ENCODE peak calls at places on chromosomes 13 and 19, in five cellular contexts. D, W, S, F and J are unnamed samples.

GRCh38 chr19:29263305-29264080 is 50.5 kb upstream of the UQCRFS1 start:
- ATAC-seq in D (peak; percentile 83), W (peak; percentile 69), S (no peak), F (peak; percentile 84), J (no peak)

GRCh38 chr19:45578861-45579260 is 5.7 kb downstream of the OPA3 start:
- ATAC-seq in D (no peak), W (no peak), S (no peak), F (no peak), J (no peak)

GRCh38 chr13:48862572-48862971 is 113.1 kb upstream of the FNDC3A start:
- ATAC-seq in D (no peak), W (no peak), S (no peak), F (no peak), J (no peak)

GRCh38 chr13:30412351-30412750 is 9.9 kb upstream of the UBE2L5 start:
- ATAC-seq in D (no peak), W (no peak), S (no peak), F (no peak), J (no peak)

GRCh38 chr19:35509018-35509652 is 4.3 kb downstream of the DMKN start:
- ATAC-seq in D (peak; percentile 29), W (peak; percentile 56), S (peak; percentile 75), F (peak; percentile 15), J (no peak)

GRCh38 chr19:35202722-35203674 is 25.5 kb downstream of the FAM187B start:
- ATAC-seq in D (peak; percentile 9), W (no peak), S (peak; percentile 34), F (no peak), J (no peak)

GRCh38 chr19:6318772-6319171 is 14.6 kb downstream of the ACER1 start:
- ATAC-seq in D (no peak), W (no peak), S (no peak), F (peak; percentile 45), J (no peak)

GRCh38 chr13:114067381-114067885 is 65.0 kb downstream of the RASA3 start:
- ATAC-seq in D (no peak), W (no peak), S (no peak), F (no peak), J (no peak)

GRCh38 chr13:39317284-39317683 is 279.0 kb downstream of the NHLRC3 start:
- ATAC-seq in D (no peak), W (no peak), S (peak; percentile 65), F (no peak), J (peak; percentile 78)

GRCh38 chr19:12766051-12766521 is 9.3 kb downstream of the HOOK2 start:
- ATAC-seq in D (peak; percentile 95), W (peak; percentile 95), S (peak; percentile 76), F (peak; percentile 97), J (peak; percentile 96)

GRCh38 chr19:16339361-16339725 is 14.7 kb downstream of the KLF2 start:
- ATAC-seq in D (no peak), W (no peak), S (no peak), F (no peak), J (no peak)

GRCh38 chr19:40464059-40465024 is 1.2 kb downstream of the BLVRB start:
- ATAC-seq in D (peak; percentile 68), W (peak; percentile 29), S (peak; percentile 75), F (peak; percentile 68), J (peak; percentile 26)

GRCh38 chr19:1247747-1248453 is 483 bp upstream of the MIDN start:
- ATAC-seq in D (peak; percentile 9), W (no peak), S (no peak), F (peak; percentile 4), J (peak; percentile 1)

GRCh38 chr19:53549354-53549753 is 11.4 kb downstream of the ZNF331 start:
- ATAC-seq in D (no peak), W (no peak), S (no peak), F (no peak), J (peak; percentile 78)

GRCh38 chr13:51895906-51896888 is 34.4 kb downstream of the CCDC70 start:
- ATAC-seq in D (peak; percentile 98), W (peak; percentile 97), S (no peak), F (peak; percentile 98), J (no peak)

GRCh38 chr19:6772028-6772865 is at the start of gene VAV1:
- ATAC-seq in D (peak; percentile 79), W (no peak), S (peak; percentile 74), F (no peak), J (peak; percentile 52)

GRCh38 chr13:59371229-59371628 is 792.5 kb downstream of the DIAPH3 start:
- ATAC-seq in D (no peak), W (no peak), S (no peak), F (no peak), J (no peak)

GRCh38 chr13:64397699-64398098 is 2832.4 kb downstream of the PCDH9 start:
- ATAC-seq in D (no peak), W (no peak), S (no peak), F (no peak), J (no peak)

GRCh38 chr13:84131249-84131648 is 249.0 kb upstream of the SLITRK1 start:
- ATAC-seq in D (no peak), W (no peak), S (no peak), F (no peak), J (no peak)

GRCh38 chr19:9885077-9885552 is 50.0 kb downstream of the PIN1 start:
- ATAC-seq in D (no peak), W (peak; percentile 65), S (no peak), F (peak; percentile 64), J (peak; percentile 46)

GRCh38 chr13:76663941-76664340 is 222.3 kb downstream of the KCTD12 start:
- ATAC-seq in D (no peak), W (no peak), S (no peak), F (no peak), J (peak; percentile 71)

GRCh38 chr19:28426902-28427232 is 786.1 kb downstream of the UQCRFS1 start:
- ATAC-seq in D (peak; percentile 41), W (no peak), S (no peak), F (no peak), J (no peak)

GRCh38 chr13:79833972-79834371 is 353.0 kb downstream of the NDFIP2 start:
- ATAC-seq in D (no peak), W (no peak), S (no peak), F (no peak), J (no peak)

GRCh38 chr19:741506-742131 is 9.3 kb upstream of the MISP start:
- ATAC-seq in D (peak; percentile 68), W (no peak), S (no peak), F (peak; percentile 75), J (no peak)

GRCh38 chr13:51935326-51936171 is 73.8 kb downstream of the CCDC70 start:
- ATAC-seq in D (peak; percentile 77), W (peak; percentile 76), S (no peak), F (peak; percentile 95), J (no peak)

GRCh38 chr13:43805071-43805468 is 18.3 kb upstream of the ENOX1 start:
- ATAC-seq in D (no peak), W (no peak), S (no peak), F (peak; percentile 97), J (no peak)

GRCh38 chr13:38361551-38362262 is 12.1 kb downstream of the UFM1 start:
- ATAC-seq in D (no peak), W (no peak), S (no peak), F (no peak), J (no peak)

GRCh38 chr13:21735621-21736401 is 64.9 kb downstream of the FGF9 start:
- ATAC-seq in D (no peak), W (no peak), S (no peak), F (no peak), J (no peak)

GRCh38 chr19:29942404-29943261 is 594 bp downstream of the URI1 start:
- ATAC-seq in D (peak; percentile 78), W (peak; percentile 90), S (peak; percentile 63), F (peak; percentile 86), J (peak; percentile 81)

GRCh38 chr19:6340493-6341201 is 7.2 kb upstream of the ACER1 start:
- ATAC-seq in D (peak; percentile 89), W (peak; percentile 86), S (peak; percentile 40), F (peak; percentile 64), J (no peak)

GRCh38 chr13:99730403-99730802 is 229.1 kb downstream of the TM9SF2 start:
- ATAC-seq in D (no peak), W (no peak), S (peak; percentile 64), F (no peak), J (no peak)

GRCh38 chr19:43474487-43474886 is 9.1 kb upstream of the LYPD3 start:
- ATAC-seq in D (no peak), W (no peak), S (no peak), F (no peak), J (no peak)

GRCh38 chr13:88107486-88108044 is 436.4 kb downstream of the SLITRK5 start:
- ATAC-seq in D (no peak), W (no peak), S (no peak), F (no peak), J (no peak)

GRCh38 chr13:109401307-109401706 is 385.1 kb downstream of the IRS2 start:
- ATAC-seq in D (no peak), W (no peak), S (no peak), F (no peak), J (no peak)

GRCh38 chr13:112545866-112546265 is 42.1 kb downstream of the TUBGCP3 start:
- ATAC-seq in D (no peak), W (peak; percentile 25), S (no peak), F (no peak), J (no peak)

GRCh38 chr13:45385320-45385719 is 32.9 kb downstream of the SLC25A30 start:
- ATAC-seq in D (no peak), W (no peak), S (no peak), F (no peak), J (no peak)

GRCh38 chr19:20616071-20616470 is 45.3 kb downstream of the ZNF626 start:
- ATAC-seq in D (no peak), W (no peak), S (no peak), F (no peak), J (no peak)

GRCh38 chr13:69589531-69589930 is 518.1 kb upstream of the ATXN8OS start:
- ATAC-seq in D (no peak), W (no peak), S (no peak), F (no peak), J (no peak)
- TF ChIP-seq EP300 in D (no peak), W (no peak), S (no peak), F (no peak), J (no peak)

DNA sequence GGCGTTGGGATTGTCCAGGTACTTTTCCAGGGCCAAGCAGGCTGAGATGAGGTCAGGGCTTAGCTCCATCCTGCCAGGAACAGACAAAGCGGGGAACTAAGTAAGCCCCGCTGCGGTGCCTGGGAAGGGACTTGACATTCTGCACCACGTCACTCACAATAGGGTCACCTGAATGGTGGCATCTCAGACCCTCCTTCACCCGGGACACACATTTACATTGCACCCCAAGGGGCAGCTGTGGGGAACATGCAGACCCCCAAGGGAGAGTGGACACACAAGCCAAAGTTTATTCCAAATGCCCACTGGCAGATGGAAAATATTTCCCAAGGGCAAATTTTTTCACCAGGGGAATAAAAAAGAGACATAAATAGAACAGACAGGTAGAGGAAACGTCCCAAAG is 20.3 kb upstream of the SPC24 start:
- ATAC-seq in D (no peak), W (no peak), S (no peak), F (no peak), J (no peak)
- TF ChIP-seq POLR2A in D (no peak), W (no peak), S (no peak), F (no peak), J (no peak)

GRCh38 chr13:47332149-47332548 is 435.3 kb upstream of the HTR2A start:
- ATAC-seq in D (no peak), W (no peak), S (no peak), F (no peak), J (no peak)
- H3K4me1 ChIP-seq in D (no peaks in the 10 kb centered on the region), W (no peaks in the 10 kb centered on the region), S (no peaks in the 10 kb centered on the region), F (no peaks in the 10 kb centered on the region), J (no peaks in the 10 kb centered on the region)

DNA sequence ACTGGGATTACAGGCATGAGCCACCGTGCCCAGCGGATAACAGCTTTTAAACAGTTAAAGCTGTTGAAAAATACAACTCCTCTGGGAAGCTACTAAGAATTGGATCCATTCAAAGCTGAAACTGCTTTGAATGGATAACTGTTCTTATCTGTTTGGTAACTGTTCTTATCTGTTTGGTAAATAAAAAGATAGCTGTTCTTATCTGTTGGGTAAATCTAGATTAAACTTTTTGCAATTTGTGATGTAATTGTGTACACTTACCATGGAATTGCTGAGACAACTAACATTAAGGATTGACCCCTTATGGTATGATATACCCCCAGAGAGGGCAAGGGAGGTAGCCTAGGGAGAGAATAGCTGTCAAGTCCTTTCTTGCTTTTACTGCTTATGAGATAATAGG is 27.9 kb upstream of the SPART start:
- ATAC-seq in D (no peak), W (no peak), S (no peak), F (no peak), J (no peak)
- TF ChIP-seq EP300 in D (no peak), W (no peak), S (no peak), F (no peak), J (no peak)